ENCODE peak calls at places on chromosomes 4 and X, in six cellular contexts. One of them, this sample, is unnamed.

GRCh38 chr4:20254517-20255250 is 3.0 kb downstream of the SLIT2 start:
- DNase-seq in mesenchymal stem cell: peak; percentile 40
- DNase-seq in IMR-90: peak; percentile 39
- DNase-seq in trophoblast cell: no peak
- DNase-seq in neuronal stem cell: peak; percentile 52
- DNase-seq in H9: peak; percentile 44
- DNase-seq in this sample: no peak

GRCh38 chr4:83152771-83153170 is 38.2 kb upstream of the PLAC8 start:
- DNase-seq in IMR-90: no peak
- DNase-seq in trophoblast cell: no peak
- DNase-seq in H9: no peak
- DNase-seq in mesenchymal stem cell: no peak
- DNase-seq in neuronal stem cell: no peak
- DNase-seq in this sample: no peak

GRCh38 chr4:1767058-1767769 is 25.9 kb upstream of the FGFR3 start:
- DNase-seq in H9: peak; percentile 69
- DNase-seq in IMR-90: peak; percentile 2
- DNase-seq in neuronal stem cell: peak; percentile 83
- DNase-seq in mesenchymal stem cell: no peak
- DNase-seq in trophoblast cell: no peak
- DNase-seq in this sample: no peak

GRCh38 chr4:57080781-57081650 is 29.2 kb downstream of the IGFBP7 start:
- DNase-seq in neuronal stem cell: no peak
- DNase-seq in trophoblast cell: no peak
- DNase-seq in mesenchymal stem cell: peak; percentile 98
- DNase-seq in IMR-90: peak; percentile 98
- DNase-seq in H9: no peak
- DNase-seq in this sample: no peak

GRCh38 chr4:87985097-87985886 is 9.8 kb downstream of the SPP1 start:
- DNase-seq in IMR-90: peak; percentile 35
- DNase-seq in mesenchymal stem cell: peak; percentile 64
- DNase-seq in H9: peak; percentile 81
- DNase-seq in trophoblast cell: no peak
- DNase-seq in neuronal stem cell: no peak
- DNase-seq in this sample: peak; percentile 74

GRCh38 chrX:154082396-154083133 is 15.0 kb downstream of the MECP2 start:
- DNase-seq in IMR-90: peak; percentile 76
- DNase-seq in neuronal stem cell: no peak
- DNase-seq in trophoblast cell: no peak
- DNase-seq in mesenchymal stem cell: peak; percentile 78
- DNase-seq in H9: no peak
- DNase-seq in this sample: no peak

GRCh38 chrX:100980608-100981497 is 11.3 kb downstream of the ARL13A start:
- DNase-seq in IMR-90: peak; percentile 81
- DNase-seq in mesenchymal stem cell: peak; percentile 82
- DNase-seq in trophoblast cell: no peak
- DNase-seq in H9: no peak
- DNase-seq in neuronal stem cell: no peak
- DNase-seq in this sample: no peak

GRCh38 chrX:150234126-150234525 is 129.0 kb upstream of the MAMLD1 start:
- DNase-seq in H9: no peak
- DNase-seq in neuronal stem cell: no peak
- DNase-seq in mesenchymal stem cell: no peak
- DNase-seq in IMR-90: peak; percentile 23
- DNase-seq in trophoblast cell: no peak
- DNase-seq in this sample: no peak

GRCh38 chrX:40748977-40749376 is 13.6 kb upstream of the MED14 start:
- DNase-seq in IMR-90: no peak
- DNase-seq in neuronal stem cell: no peak
- DNase-seq in H9: no peak
- DNase-seq in mesenchymal stem cell: no peak
- DNase-seq in trophoblast cell: no peak
- DNase-seq in this sample: no peak

DNA sequence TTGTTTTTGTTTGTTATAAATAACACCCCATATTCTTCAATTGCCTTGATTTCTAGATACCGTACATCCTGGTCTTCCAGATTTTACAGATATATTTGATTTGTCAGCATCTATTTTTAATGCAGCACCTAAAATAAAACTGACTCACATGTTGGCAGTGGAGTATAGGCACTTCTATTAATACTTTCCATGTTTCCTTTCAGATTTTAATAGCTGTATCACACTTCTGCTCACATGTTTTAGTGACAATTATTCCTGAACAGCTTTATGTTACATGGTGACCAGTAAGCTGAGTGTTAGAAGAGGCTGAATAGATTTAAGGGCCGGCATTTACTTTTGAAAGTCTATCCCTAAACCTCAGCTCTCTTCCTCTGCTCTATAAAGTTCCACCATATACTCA is 46.1 kb downstream of the C4orf46 start:
- DNase-seq in mesenchymal stem cell: no peak
- DNase-seq in neuronal stem cell: no peak
- DNase-seq in IMR-90: no peak
- DNase-seq in trophoblast cell: no peak
- DNase-seq in H9: no peak
- DNase-seq in this sample: no peak
- H2BK120ac ChIP-seq in mesenchymal stem cell: no peak overlapping the region
- H2BK120ac ChIP-seq in neuronal stem cell: no peak overlapping the region
- H2BK120ac ChIP-seq in IMR-90: no peak overlapping the region
- H2BK120ac ChIP-seq in trophoblast cell: no peak overlapping the region
- H2BK120ac ChIP-seq in H9: no peak overlapping the region
- H2BK120ac ChIP-seq in this sample: no peak overlapping the region

GRCh38 chrX:71998836-71999509 is 88.3 kb downstream of the NHSL2 start:
- DNase-seq in H9: peak; percentile 21
- DNase-seq in trophoblast cell: peak; percentile 11
- DNase-seq in mesenchymal stem cell: peak; percentile 37
- DNase-seq in IMR-90: no peak
- DNase-seq in neuronal stem cell: no peak
- DNase-seq in this sample: no peak
- H4K91ac ChIP-seq in H9: no peak overlapping the region
- H4K91ac ChIP-seq in trophoblast cell: no peak overlapping the region
- H4K91ac ChIP-seq in mesenchymal stem cell: no peak overlapping the region
- H4K91ac ChIP-seq in IMR-90: no peak overlapping the region
- H4K91ac ChIP-seq in neuronal stem cell: no peak overlapping the region
- H4K91ac ChIP-seq in this sample: no peak overlapping the region

GRCh38 chr4:125789018-125789417 is 474.3 kb downstream of the FAT4 start:
- DNase-seq in trophoblast cell: no peak
- DNase-seq in neuronal stem cell: no peak
- DNase-seq in mesenchymal stem cell: no peak
- DNase-seq in IMR-90: peak; percentile 22
- DNase-seq in H9: no peak
- DNase-seq in this sample: no peak
- H2BK120ac ChIP-seq in trophoblast cell: no peak overlapping the region
- H2BK120ac ChIP-seq in neuronal stem cell: no peak overlapping the region
- H2BK120ac ChIP-seq in mesenchymal stem cell: no peak overlapping the region
- H2BK120ac ChIP-seq in IMR-90: no peak overlapping the region
- H2BK120ac ChIP-seq in H9: no peak overlapping the region
- H2BK120ac ChIP-seq in this sample: no peak overlapping the region

GRCh38 chrX:140524556-140524955 is 19.7 kb upstream of the SOX3 start:
- DNase-seq in H9: peak; percentile 25
- DNase-seq in neuronal stem cell: no peak
- DNase-seq in trophoblast cell: no peak
- DNase-seq in mesenchymal stem cell: peak; percentile 52
- DNase-seq in IMR-90: peak; percentile 55
- DNase-seq in this sample: no peak
- H4K91ac ChIP-seq in H9: no peak overlapping the region
- H4K91ac ChIP-seq in neuronal stem cell: no peak overlapping the region
- H4K91ac ChIP-seq in trophoblast cell: no peak overlapping the region
- H4K91ac ChIP-seq in mesenchymal stem cell: no peak overlapping the region
- H4K91ac ChIP-seq in IMR-90: peak overlapping the region; percentile 70
- H4K91ac ChIP-seq in this sample: no peak overlapping the region

DNA sequence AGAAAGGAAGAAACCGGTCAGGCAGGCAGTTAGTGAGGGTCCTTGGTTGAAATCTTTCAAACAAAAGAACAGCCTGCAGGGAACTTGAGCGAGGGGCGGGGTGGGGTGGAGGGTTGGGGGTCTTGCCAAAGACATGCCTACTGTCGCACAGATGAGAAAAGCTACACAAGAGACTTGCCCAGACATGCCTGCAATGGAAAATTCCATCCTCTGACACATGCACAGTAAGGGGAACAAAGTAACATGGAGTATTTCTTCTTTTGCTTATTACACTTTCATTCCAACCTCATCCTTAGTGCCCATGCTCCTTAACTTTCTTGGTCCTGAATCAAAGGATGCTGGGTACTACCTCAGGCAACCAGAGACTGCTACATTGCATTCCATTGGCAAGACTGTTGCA is 1491.2 kb downstream of the STIM2 start:
- DNase-seq in trophoblast cell: no peak
- DNase-seq in neuronal stem cell: no peak
- DNase-seq in H9: no peak
- DNase-seq in mesenchymal stem cell: no peak
- DNase-seq in IMR-90: no peak
- DNase-seq in this sample: no peak
- H2BK120ac ChIP-seq in trophoblast cell: no peak overlapping the region
- H2BK120ac ChIP-seq in neuronal stem cell: no peak overlapping the region
- H2BK120ac ChIP-seq in H9: no peak overlapping the region
- H2BK120ac ChIP-seq in mesenchymal stem cell: peak overlapping the region; percentile 59
- H2BK120ac ChIP-seq in IMR-90: peak overlapping the region; percentile 87
- H2BK120ac ChIP-seq in this sample: no peak overlapping the region

GRCh38 chr4:7324651-7325121 is 110.0 kb downstream of the PSAPL1 start:
- DNase-seq in trophoblast cell: no peak
- DNase-seq in IMR-90: no peak
- DNase-seq in H9: no peak
- DNase-seq in mesenchymal stem cell: no peak
- DNase-seq in neuronal stem cell: no peak
- DNase-seq in this sample: no peak

GRCh38 chr4:7320413-7320812 is 114.3 kb downstream of the PSAPL1 start:
- DNase-seq in neuronal stem cell: no peak
- DNase-seq in mesenchymal stem cell: no peak
- DNase-seq in trophoblast cell: no peak
- DNase-seq in IMR-90: no peak
- DNase-seq in H9: no peak
- DNase-seq in this sample: no peak

GRCh38 chr4:7323872-7324650 is 110.7 kb downstream of the PSAPL1 start:
- DNase-seq in neuronal stem cell: no peak
- DNase-seq in mesenchymal stem cell: no peak
- DNase-seq in trophoblast cell: no peak
- DNase-seq in IMR-90: no peak
- DNase-seq in H9: no peak
- DNase-seq in this sample: no peak

GRCh38 chr4:7323461-7323871 is 111.3 kb downstream of the PSAPL1 start:
- DNase-seq in mesenchymal stem cell: no peak
- DNase-seq in H9: no peak
- DNase-seq in IMR-90: no peak
- DNase-seq in trophoblast cell: no peak
- DNase-seq in neuronal stem cell: no peak
- DNase-seq in this sample: no peak

GRCh38 chr4:7322166-7322991 is 112.4 kb downstream of the PSAPL1 start:
- DNase-seq in neuronal stem cell: no peak
- DNase-seq in mesenchymal stem cell: no peak
- DNase-seq in H9: peak; percentile 49
- DNase-seq in IMR-90: no peak
- DNase-seq in trophoblast cell: no peak
- DNase-seq in this sample: no peak
- H4K91ac ChIP-seq in neuronal stem cell: peak overlapping the region; percentile 34
- H4K91ac ChIP-seq in mesenchymal stem cell: no peak overlapping the region
- H4K91ac ChIP-seq in H9: no peak overlapping the region
- H4K91ac ChIP-seq in IMR-90: no peak overlapping the region
- H4K91ac ChIP-seq in trophoblast cell: no peak overlapping the region
- H4K91ac ChIP-seq in this sample: no peak overlapping the region

This sample was measured in H1.